ENCODE peak calls at places on chromosome 5, in six cellular contexts. One of them, this sample, is unnamed.

GRCh38 chr5:163815240-163815791 is 309.9 kb downstream of the MAT2B start:
- DNase-seq in posterior cingulate gyrus: no peak
- DNase-seq in NCI-H1694 treated with DMSO at 0.1 percent for 48 hours: no peak
- DNase-seq in NCI-H2081: no peak
- DNase-seq in stimulated activated CD4-positive, alpha-beta T cell treated with anti-CD3 and anti-CD28 coated beads, Interleukin-4, amount 100 ng/mL, for 4 hours: no peak
- DNase-seq in stimulated activated CD8-positive, alpha-beta memory T cell treated with anti-CD3 and anti-CD28 coated beads, Interleukin-4, amount 100 ng/mL, for 4 hours: no peak
- DNase-seq in this sample: no peak

GRCh38 chr5:148381906-148382305 is 1.9 kb upstream of the FBXO38 start:
- DNase-seq in posterior cingulate gyrus: no peak
- DNase-seq in NCI-H1694 treated with DMSO at 0.1 percent for 48 hours: no peak
- DNase-seq in NCI-H2081: no peak
- DNase-seq in stimulated activated CD4-positive, alpha-beta T cell treated with anti-CD3 and anti-CD28 coated beads, Interleukin-4, amount 100 ng/mL, for 4 hours: no peak
- DNase-seq in stimulated activated CD8-positive, alpha-beta memory T cell treated with anti-CD3 and anti-CD28 coated beads, Interleukin-4, amount 100 ng/mL, for 4 hours: no peak
- DNase-seq in this sample: no peak

GRCh38 chr5:56366986-56367385 is 133.9 kb upstream of the ANKRD55 start:
- DNase-seq in posterior cingulate gyrus: no peak
- DNase-seq in NCI-H1694 treated with DMSO at 0.1 percent for 48 hours: no peak
- DNase-seq in NCI-H2081: no peak
- DNase-seq in stimulated activated CD4-positive, alpha-beta T cell treated with anti-CD3 and anti-CD28 coated beads, Interleukin-4, amount 100 ng/mL, for 4 hours: no peak
- DNase-seq in stimulated activated CD8-positive, alpha-beta memory T cell treated with anti-CD3 and anti-CD28 coated beads, Interleukin-4, amount 100 ng/mL, for 4 hours: no peak
- DNase-seq in this sample: no peak

GRCh38 chr5:135400866-135401265 is 1.8 kb upstream of the MACROH2A1 start:
- DNase-seq in posterior cingulate gyrus: no peak
- DNase-seq in NCI-H1694 treated with DMSO at 0.1 percent for 48 hours: peak
- DNase-seq in NCI-H2081: no peak
- DNase-seq in stimulated activated CD4-positive, alpha-beta T cell treated with anti-CD3 and anti-CD28 coated beads, Interleukin-4, amount 100 ng/mL, for 4 hours: no peak
- DNase-seq in stimulated activated CD8-positive, alpha-beta memory T cell treated with anti-CD3 and anti-CD28 coated beads, Interleukin-4, amount 100 ng/mL, for 4 hours: no peak
- DNase-seq in this sample: peak

GRCh38 chr5:160271396-160271795 is 41.0 kb downstream of the CCNJL start:
- DNase-seq in posterior cingulate gyrus: no peak
- DNase-seq in NCI-H1694 treated with DMSO at 0.1 percent for 48 hours: peak
- DNase-seq in NCI-H2081: peak
- DNase-seq in stimulated activated CD4-positive, alpha-beta T cell treated with anti-CD3 and anti-CD28 coated beads, Interleukin-4, amount 100 ng/mL, for 4 hours: no peak
- DNase-seq in stimulated activated CD8-positive, alpha-beta memory T cell treated with anti-CD3 and anti-CD28 coated beads, Interleukin-4, amount 100 ng/mL, for 4 hours: no peak
- DNase-seq in this sample: peak

GRCh38 chr5:171984748-171985419 is 21.6 kb downstream of the FBXW11 start:
- DNase-seq in posterior cingulate gyrus: no peak
- DNase-seq in NCI-H1694 treated with DMSO at 0.1 percent for 48 hours: no peak
- DNase-seq in NCI-H2081: no peak
- DNase-seq in stimulated activated CD4-positive, alpha-beta T cell treated with anti-CD3 and anti-CD28 coated beads, Interleukin-4, amount 100 ng/mL, for 4 hours: no peak
- DNase-seq in stimulated activated CD8-positive, alpha-beta memory T cell treated with anti-CD3 and anti-CD28 coated beads, Interleukin-4, amount 100 ng/mL, for 4 hours: no peak
- DNase-seq in this sample: no peak

GRCh38 chr5:95668728-95669127 is 14.1 kb downstream of the SPATA9 start:
- DNase-seq in posterior cingulate gyrus: no peak
- DNase-seq in NCI-H1694 treated with DMSO at 0.1 percent for 48 hours: no peak
- DNase-seq in NCI-H2081: no peak
- DNase-seq in stimulated activated CD4-positive, alpha-beta T cell treated with anti-CD3 and anti-CD28 coated beads, Interleukin-4, amount 100 ng/mL, for 4 hours: no peak
- DNase-seq in stimulated activated CD8-positive, alpha-beta memory T cell treated with anti-CD3 and anti-CD28 coated beads, Interleukin-4, amount 100 ng/mL, for 4 hours: no peak
- DNase-seq in this sample: no peak

GRCh38 chr5:39399135-39400036 is 25.4 kb downstream of the DAB2 start:
- DNase-seq in posterior cingulate gyrus: no peak
- DNase-seq in NCI-H1694 treated with DMSO at 0.1 percent for 48 hours: no peak
- DNase-seq in NCI-H2081: no peak
- DNase-seq in stimulated activated CD4-positive, alpha-beta T cell treated with anti-CD3 and anti-CD28 coated beads, Interleukin-4, amount 100 ng/mL, for 4 hours: no peak
- DNase-seq in stimulated activated CD8-positive, alpha-beta memory T cell treated with anti-CD3 and anti-CD28 coated beads, Interleukin-4, amount 100 ng/mL, for 4 hours: no peak
- DNase-seq in this sample: no peak

This sample was measured in NCI-H146.